ENCODE peak calls at places on chromosomes 16 and 17, in six cellular contexts. W, T, B, Q, G and V are unnamed samples.

GRCh38 chr17:45367216-45367615 is 50.4 kb upstream of the MAP3K14 start:
- DNase-seq in W (no peak), T (no peak), B (no peak), Q (no peak), G (no peak), V (no peak)

GRCh38 chr16:10511829-10512228 is 68.6 kb downstream of the EMP2 start:
- DNase-seq in W (no peak), T (no peak), B (no peak), Q (no peak), G (no peak), V (no peak)

GRCh38 chr17:65183736-65184135 is 46.6 kb downstream of the RGS9 start:
- DNase-seq in W (no peak), T (no peak), B (no peak), Q (no peak), G (no peak), V (no peak)

GRCh38 chr16:68490829-68491575 is 42.7 kb upstream of the SMPD3 start:
- DNase-seq in W (no peak), T (no peak), B (no peak), Q (no peak), G (no peak), V (no peak)

GRCh38 chr17:42743595-42744282 is 1.1 kb downstream of the EZH1 start:
- DNase-seq in W (no peak), T (no peak), B (no peak), Q (no peak), G (no peak), V (no peak)

GRCh38 chr16:66003196-66003595 is 363.3 kb upstream of the CDH5 start:
- DNase-seq in W (no peak), T (no peak), B (no peak), Q (no peak), G (no peak), V (no peak)

GRCh38 chr16:71360378-71360777 is 1.9 kb downstream of the CALB2 start:
- DNase-seq in W (no peak), T (no peak), B (no peak), Q (no peak), G (no peak), V (no peak)

GRCh38 chr17:39212200-39212810 is 12.2 kb downstream of the RPL19 start:
- DNase-seq in W (no peak), T (no peak), B (no peak), Q (no peak), G (no peak), V (no peak)

GRCh38 chr16:11794991-11795886 is 1.8 kb downstream of the ZC3H7A start:
- DNase-seq in W (no peak), T (no peak), B (no peak), Q (no peak), G (no peak), V (no peak)

GRCh38 chr17:57357392-57357784 is 101.1 kb downstream of the MSI2 start:
- DNase-seq in W (peak), T (peak), B (no peak), Q (no peak), G (no peak), V (no peak)

GRCh38 chr16:84040823-84041391 is 1.7 kb downstream of the SLC38A8 start:
- DNase-seq in W (no peak), T (no peak), B (no peak), Q (no peak), G (no peak), V (peak)

GRCh38 chr17:81922566-81923301 is 4.8 kb upstream of the SIRT7 start:
- DNase-seq in W (no peak), T (no peak), B (no peak), Q (no peak), G (no peak), V (no peak)

GRCh38 chr17:3796110-3796821 is 4.7 kb downstream of the ITGAE start:
- DNase-seq in W (no peak), T (no peak), B (peak), Q (no peak), G (peak), V (no peak)

GRCh38 chr17:40074175-40074512 is 11.4 kb downstream of the THRA start:
- DNase-seq in W (no peak), T (no peak), B (no peak), Q (no peak), G (no peak), V (no peak)

GRCh38 chr16:73068546-73069401 is 20.8 kb upstream of the ZFHX3 start:
- DNase-seq in W (no peak), T (peak), B (no peak), Q (no peak), G (no peak), V (peak)

GRCh38 chr16:82603784-82604411 is 22.9 kb upstream of the CDH13 start:
- DNase-seq in W (no peak), T (peak), B (no peak), Q (peak), G (no peak), V (no peak)

GRCh38 chr16:53159781-53160436 is 105.1 kb downstream of the CHD9 start:
- DNase-seq in W (no peak), T (no peak), B (peak), Q (no peak), G (peak), V (peak)

GRCh38 chr17:75250009-75250471 is 11.4 kb downstream of the GGA3 start:
- DNase-seq in W (no peak), T (no peak), B (peak), Q (no peak), G (peak), V (no peak)

GRCh38 chr17:3551189-3551588 is 6.4 kb downstream of the TRPV3 start:
- DNase-seq in W (no peak), T (no peak), B (no peak), Q (no peak), G (no peak), V (no peak)

GRCh38 chr16:12087901-12088364 is 111.4 kb downstream of the SNX29 start:
- DNase-seq in W (no peak), T (peak), B (peak), Q (no peak), G (no peak), V (peak)

GRCh38 chr17:17647521-17648178 is 33.6 kb upstream of the RAI1 start:
- DNase-seq in W (no peak), T (no peak), B (no peak), Q (no peak), G (no peak), V (no peak)

GRCh38 chr17:35082073-35082657 is 18.7 kb upstream of the RFFL start:
- DNase-seq in W (no peak), T (no peak), B (no peak), Q (no peak), G (peak), V (peak)

GRCh38 chr17:37476431-37477130 is 13.1 kb upstream of the DUSP14 start:
- DNase-seq in W (no peak), T (peak), B (no peak), Q (no peak), G (no peak), V (no peak)

GRCh38 chr16:19716183-19716582 is 1.8 kb downstream of the KNOP1 start:
- DNase-seq in W (no peak), T (no peak), B (no peak), Q (no peak), G (no peak), V (no peak)

GRCh38 chr17:73151888-73152633 is 12.7 kb upstream of the SSTR2 start:
- DNase-seq in W (no peak), T (no peak), B (no peak), Q (no peak), G (no peak), V (no peak)

GRCh38 chr16:67055712-67056487 is 27.0 kb downstream of the CBFB start:
- DNase-seq in W (no peak), T (no peak), B (peak), Q (no peak), G (no peak), V (no peak)

GRCh38 chr17:57889892-57890856 is 40.3 kb upstream of the MRPS23 start:
- DNase-seq in W (no peak), T (peak), B (no peak), Q (peak), G (no peak), V (peak)

GRCh38 chr17:44071198-44071520 is 624 bp downstream of the G6PC3 start:
- DNase-seq in W (no peak), T (no peak), B (no peak), Q (no peak), G (no peak), V (no peak)

GRCh38 chr17:57941384-57942370 is 13.5 kb downstream of the CUEDC1 start:
- DNase-seq in W (no peak), T (no peak), B (no peak), Q (no peak), G (no peak), V (no peak)